ENCODE peak calls at places on chromosomes 16 and 17, in ten cellular contexts. One of them, this sample, is unnamed.

GRCh38 chr16:15924996-15925395 is 24.4 kb upstream of the ABCC1 start:
- DNase-seq in body of pancreas: no peak
- DNase-seq in heart right ventricle: no peak
- DNase-seq in T-helper 2 cell: no peak
- DNase-seq in smooth muscle cell of the brain vasculature: no peak
- DNase-seq in Calu3: no peak
- DNase-seq in D341Med: no peak
- DNase-seq in NCI-H1092: no peak
- DNase-seq in GM19239: no peak
- DNase-seq in SK-N-DZ: no peak
- DNase-seq in this sample: no peak

GRCh38 chr16:73683804-73684203 is 612.8 kb upstream of the PSMD7 start:
- DNase-seq in body of pancreas: no peak
- DNase-seq in heart right ventricle: no peak
- DNase-seq in T-helper 2 cell: no peak
- DNase-seq in smooth muscle cell of the brain vasculature: no peak
- DNase-seq in Calu3: no peak
- DNase-seq in D341Med: no peak
- DNase-seq in NCI-H1092: no peak
- DNase-seq in GM19239: no peak
- DNase-seq in SK-N-DZ: no peak
- DNase-seq in this sample: no peak

GRCh38 chr16:89369266-89369895 is 121.0 kb downstream of the ANKRD11 start:
- DNase-seq in body of pancreas: no peak
- DNase-seq in heart right ventricle: no peak
- DNase-seq in T-helper 2 cell: no peak
- DNase-seq in smooth muscle cell of the brain vasculature: no peak
- DNase-seq in Calu3: no peak
- DNase-seq in D341Med: no peak
- DNase-seq in NCI-H1092: no peak
- DNase-seq in GM19239: no peak
- DNase-seq in SK-N-DZ: no peak
- DNase-seq in this sample: no peak

GRCh38 chr16:67517178-67517492 is 11.5 kb upstream of the RIPOR1 start:
- DNase-seq in body of pancreas: no peak
- DNase-seq in heart right ventricle: no peak
- DNase-seq in T-helper 2 cell: no peak
- DNase-seq in smooth muscle cell of the brain vasculature: no peak
- DNase-seq in Calu3: no peak
- DNase-seq in D341Med: no peak
- DNase-seq in NCI-H1092: no peak
- DNase-seq in GM19239: no peak
- DNase-seq in SK-N-DZ: no peak
- DNase-seq in this sample: no peak

GRCh38 chr17:19683117-19683516 is 33.3 kb downstream of the SLC47A2 start:
- DNase-seq in body of pancreas: no peak
- DNase-seq in heart right ventricle: no peak
- DNase-seq in T-helper 2 cell: no peak
- DNase-seq in smooth muscle cell of the brain vasculature: no peak
- DNase-seq in Calu3: no peak
- DNase-seq in D341Med: no peak
- DNase-seq in NCI-H1092: no peak
- DNase-seq in GM19239: no peak
- DNase-seq in SK-N-DZ: no peak
- DNase-seq in this sample: no peak

GRCh38 chr17:2595200-2595599 is 1.7 kb downstream of the PAFAH1B1 start:
- DNase-seq in body of pancreas: no peak
- DNase-seq in heart right ventricle: no peak
- DNase-seq in T-helper 2 cell: no peak
- DNase-seq in smooth muscle cell of the brain vasculature: no peak
- DNase-seq in Calu3: no peak
- DNase-seq in D341Med: no peak
- DNase-seq in NCI-H1092: no peak
- DNase-seq in GM19239: no peak
- DNase-seq in SK-N-DZ: no peak
- DNase-seq in this sample: no peak

GRCh38 chr17:2239882-2240430 is 63.6 kb downstream of the SMG6 start:
- DNase-seq in body of pancreas: peak
- DNase-seq in heart right ventricle: no peak
- DNase-seq in T-helper 2 cell: no peak
- DNase-seq in smooth muscle cell of the brain vasculature: no peak
- DNase-seq in Calu3: no peak
- DNase-seq in D341Med: no peak
- DNase-seq in NCI-H1092: no peak
- DNase-seq in GM19239: no peak
- DNase-seq in SK-N-DZ: no peak
- DNase-seq in this sample: no peak

GRCh38 chr16:83912152-83912948 is 13.4 kb downstream of the MLYCD start:
- DNase-seq in body of pancreas: no peak
- DNase-seq in heart right ventricle: peak
- DNase-seq in T-helper 2 cell: no peak
- DNase-seq in smooth muscle cell of the brain vasculature: no peak
- DNase-seq in Calu3: no peak
- DNase-seq in D341Med: no peak
- DNase-seq in NCI-H1092: no peak
- DNase-seq in GM19239: no peak
- DNase-seq in SK-N-DZ: no peak
- DNase-seq in this sample: no peak

GRCh38 chr17:9179602-9180001 is 158.3 kb downstream of the NTN1 start:
- DNase-seq in body of pancreas: no peak
- DNase-seq in heart right ventricle: no peak
- DNase-seq in T-helper 2 cell: no peak
- DNase-seq in smooth muscle cell of the brain vasculature: no peak
- DNase-seq in Calu3: no peak
- DNase-seq in D341Med: no peak
- DNase-seq in NCI-H1092: no peak
- DNase-seq in GM19239: no peak
- DNase-seq in SK-N-DZ: no peak
- DNase-seq in this sample: no peak

GRCh38 chr16:88673685-88674398 is 11.0 kb upstream of the MVD start:
- DNase-seq in body of pancreas: no peak
- DNase-seq in heart right ventricle: peak
- DNase-seq in T-helper 2 cell: no peak
- DNase-seq in smooth muscle cell of the brain vasculature: no peak
- DNase-seq in Calu3: no peak
- DNase-seq in D341Med: no peak
- DNase-seq in NCI-H1092: no peak
- DNase-seq in GM19239: no peak
- DNase-seq in SK-N-DZ: no peak
- DNase-seq in this sample: no peak

GRCh38 chr17:63246344-63246743 is 199.8 kb downstream of the CYB561 start:
- DNase-seq in body of pancreas: no peak
- DNase-seq in heart right ventricle: no peak
- DNase-seq in T-helper 2 cell: no peak
- DNase-seq in smooth muscle cell of the brain vasculature: no peak
- DNase-seq in Calu3: no peak
- DNase-seq in D341Med: no peak
- DNase-seq in NCI-H1092: no peak
- DNase-seq in GM19239: no peak
- DNase-seq in SK-N-DZ: no peak
- DNase-seq in this sample: no peak

GRCh38 chr17:34580685-34581445 is 1.5 kb downstream of the TMEM132E start:
- DNase-seq in body of pancreas: no peak
- DNase-seq in heart right ventricle: no peak
- DNase-seq in T-helper 2 cell: no peak
- DNase-seq in smooth muscle cell of the brain vasculature: no peak
- DNase-seq in Calu3: no peak
- DNase-seq in D341Med: peak
- DNase-seq in NCI-H1092: no peak
- DNase-seq in GM19239: no peak
- DNase-seq in SK-N-DZ: peak
- DNase-seq in this sample: peak

GRCh38 chr16:27033281-27033680 is 33.4 kb upstream of the C16orf82 start:
- DNase-seq in body of pancreas: no peak
- DNase-seq in heart right ventricle: no peak
- DNase-seq in T-helper 2 cell: no peak
- DNase-seq in smooth muscle cell of the brain vasculature: no peak
- DNase-seq in Calu3: no peak
- DNase-seq in D341Med: no peak
- DNase-seq in NCI-H1092: no peak
- DNase-seq in GM19239: no peak
- DNase-seq in SK-N-DZ: no peak
- DNase-seq in this sample: no peak

GRCh38 chr17:10119203-10120112 is 78.9 kb downstream of the GAS7 start:
- DNase-seq in body of pancreas: peak
- DNase-seq in heart right ventricle: peak
- DNase-seq in T-helper 2 cell: no peak
- DNase-seq in smooth muscle cell of the brain vasculature: no peak
- DNase-seq in Calu3: peak
- DNase-seq in D341Med: no peak
- DNase-seq in NCI-H1092: no peak
- DNase-seq in GM19239: no peak
- DNase-seq in SK-N-DZ: no peak
- DNase-seq in this sample: no peak

GRCh38 chr17:59347975-59348391 is 16.5 kb downstream of the YPEL2 start:
- DNase-seq in body of pancreas: no peak
- DNase-seq in heart right ventricle: no peak
- DNase-seq in T-helper 2 cell: no peak
- DNase-seq in smooth muscle cell of the brain vasculature: peak
- DNase-seq in Calu3: no peak
- DNase-seq in D341Med: no peak
- DNase-seq in NCI-H1092: no peak
- DNase-seq in GM19239: no peak
- DNase-seq in SK-N-DZ: no peak
- DNase-seq in this sample: no peak